ENCODE peak calls at places on chromosomes 12 and 14, in five cellular contexts. D is hepatocyte, C is H9, H is PC-3, M is A549. F is an unnamed sample. For H3K9me3, the result is how much of the 10 kb centered on the place peaks cover.

GRCh38 chr12:561908-562593 is 101.2 kb downstream of the NINJ2 start:
- DNase-seq in D (no peak), C (no peak), H (no peak), M (no peak), F (no peak)

GRCh38 chr14:39122330-39123138 is 8.4 kb downstream of the GEMIN2 start:
- DNase-seq in D (no peak), C (no peak), H (no peak), M (no peak), F (no peak)

GRCh38 chr12:114396153-114396868 is 9.6 kb downstream of the TBX5 start:
- DNase-seq in D (no peak), C (no peak), H (no peak), M (no peak), F (no peak)

GRCh38 chr14:70812124-70812818 is 3.0 kb upstream of the MAP3K9 start:
- DNase-seq in D (no peak), C (no peak), H (peak), M (no peak), F (no peak)

GRCh38 chr14:96424104-96424989 is 32.4 kb downstream of the AK7 start:
- DNase-seq in D (peak), C (no peak), H (peak), M (peak), F (peak)

GRCh38 chr14:44135972-44136371 is 371.1 kb downstream of the FSCB start:
- DNase-seq in D (no peak), C (no peak), H (no peak), M (no peak), F (no peak)

GRCh38 chr12:50057000-50057841 is at the start of gene ASIC1:
- DNase-seq in D (peak), C (peak), H (peak), M (peak), F (peak)

GRCh38 chr12:31620311-31620710 is 29.4 kb upstream of the DENND5B start:
- DNase-seq in D (peak), C (no peak), H (no peak), M (peak), F (peak)

GRCh38 chr14:54894995-54895394 is 7.6 kb downstream of the GCH1 start:
- DNase-seq in D (no peak), C (no peak), H (peak), M (no peak), F (no peak)

GRCh38 chr12:72995616-72996015 is 723.4 kb downstream of the TRHDE start:
- DNase-seq in D (no peak), C (no peak), H (no peak), M (no peak), F (no peak)

GRCh38 chr12:109230193-109230592 is 78.9 kb downstream of the FOXN4 start:
- DNase-seq in D (no peak), C (no peak), H (no peak), M (no peak), F (no peak)

GRCh38 chr12:53737951-53738833 is 10.9 kb upstream of the CALCOCO1 start:
- DNase-seq in D (peak), C (peak), H (no peak), M (no peak), F (no peak)

GRCh38 chr12:64506955-64507354 is 55.0 kb downstream of the TBK1 start:
- DNase-seq in D (no peak), C (no peak), H (no peak), M (no peak), F (no peak)

GRCh38 chr12:111685322-111685810 is 390 bp downstream of the BRAP start:
- DNase-seq in D (peak), C (no peak), H (peak), M (no peak), F (peak)

GRCh38 chr12:69648476-69648875 is 37.8 kb upstream of the LRRC10 start:
- DNase-seq in D (peak), C (no peak), H (peak), M (no peak), F (peak)

GRCh38 chr14:103071544-103072251 is 12.3 kb upstream of the LBHD2 start:
- DNase-seq in D (no peak), C (no peak), H (peak), M (no peak), F (no peak)

GRCh38 chr12:118055144-118055557 is 5.8 kb downstream of the WSB2 start:
- DNase-seq in D (peak), C (peak), H (peak), M (peak), F (no peak)

GRCh38 chr14:79734151-79734550 is 477.2 kb downstream of the DIO2 start:
- DNase-seq in D (no peak), C (no peak), H (no peak), M (no peak), F (no peak)

GRCh38 chr14:44657688-44658388 is 150.8 kb upstream of the FSCB start:
- DNase-seq in D (peak), C (no peak), H (peak), M (no peak), F (peak)

GRCh38 chr12:95653761-95654546 is 102.7 kb upstream of the USP44 start:
- DNase-seq in D (peak), C (no peak), H (peak), M (peak), F (peak)

GRCh38 chr14:37253905-37254304 is 56.2 kb downstream of the MIPOL1 start:
- DNase-seq in D (no peak), C (no peak), H (peak), M (no peak), F (peak)

GRCh38 chr14:61475316-61475715 is 153.9 kb downstream of the PRKCH start:
- DNase-seq in D (peak), C (no peak), H (peak), M (peak), F (peak)

GRCh38 chr12:123713398-123714301 is 1.5 kb downstream of the ATP6V0A2 start:
- DNase-seq in D (peak), C (no peak), H (peak), M (no peak), F (peak)

GRCh38 chr14:65703996-65704395 is 291.5 kb downstream of the FUT8 start:
- DNase-seq in D (no peak), C (no peak), H (no peak), M (no peak), F (no peak)

GRCh38 chr14:105862581-105863239 is 336.3 kb downstream of the TMEM121 start:
- DNase-seq in D (no peak), C (no peak), H (no peak), M (no peak), F (no peak)

GRCh38 chr12:6444704-6445688 is at the start of gene CD27:
- DNase-seq in D (no peak), C (no peak), H (no peak), M (no peak), F (no peak)

GRCh38 chr12:93780115-93780641 is 103.0 kb downstream of the CRADD start:
- DNase-seq in D (no peak), C (no peak), H (no peak), M (no peak), F (no peak)

GRCh38 chr12:56029666-56030293 is 8.9 kb downstream of the IKZF4 start:
- DNase-seq in D (peak), C (peak), H (peak), M (peak), F (no peak)

GRCh38 chr12:32390572-32391219 is 8.7 kb upstream of the FGD4 start:
- DNase-seq in D (no peak), C (no peak), H (no peak), M (no peak), F (no peak)

GRCh38 chr14:53032161-53032803 is 81.4 kb upstream of the FERMT2 start:
- DNase-seq in D (no peak), C (no peak), H (peak), M (no peak), F (peak)

GRCh38 chr12:3252416-3252815 is 175.2 kb downstream of the TSPAN9 start:
- DNase-seq in D (peak), C (no peak), H (no peak), M (no peak), F (no peak)

GRCh38 chr12:107349008-107349747 is 255.8 kb upstream of the CRY1 start:
- DNase-seq in D (peak), C (no peak), H (peak), M (peak), F (peak)

GRCh38 chr12:4148418-4149056 is 125.0 kb upstream of the CCND2 start:
- DNase-seq in D (no peak), C (no peak), H (no peak), M (no peak), F (peak)

GRCh38 chr12:105960319-105961076 is 178.3 kb downstream of the NUAK1 start:
- DNase-seq in D (peak), C (no peak), H (peak), M (no peak), F (peak)

GRCh38 chr12:132401982-132402381 is 72.6 kb upstream of the GALNT9 start:
- DNase-seq in D (no peak), C (no peak), H (no peak), M (no peak), F (no peak)

GRCh38 chr14:95609398-95609990 is 74.6 kb downstream of the GLRX5 start:
- DNase-seq in D (peak), C (peak), H (peak), M (no peak), F (peak)

GRCh38 chr14:61564623-61565091 is 130.7 kb upstream of the HIF1A start:
- DNase-seq in D (peak), C (no peak), H (peak), M (peak), F (peak)

GRCh38 chr12:4849024-4849594 is 60.6 kb upstream of the KCNA1 start:
- DNase-seq in D (peak), C (peak), H (peak), M (peak), F (peak)

GRCh38 chr14:30194769-30195168 is 267.1 kb upstream of the PRKD1 start:
- DNase-seq in D (no peak), C (no peak), H (peak), M (no peak), F (peak)

GRCh38 chr14:30193056-30193455 is 265.4 kb upstream of the PRKD1 start:
- DNase-seq in D (no peak), C (no peak), H (no peak), M (no peak), F (no peak)

GRCh38 chr14:30191639-30192279 is 264.1 kb upstream of the PRKD1 start:
- DNase-seq in D (no peak), C (no peak), H (no peak), M (no peak), F (no peak)

GRCh38 chr14:30195946-30196345 is 268.3 kb upstream of the PRKD1 start:
- DNase-seq in D (no peak), C (no peak), H (no peak), M (no peak), F (no peak)

GRCh38 chr14:30193791-30194407 is 266.3 kb upstream of the PRKD1 start:
- DNase-seq in D (no peak), C (no peak), H (peak), M (no peak), F (peak)
- H3K9me3 ChIP-seq in D (under half), C (under half), H (under half), M (under half), F (under half)

DNA sequence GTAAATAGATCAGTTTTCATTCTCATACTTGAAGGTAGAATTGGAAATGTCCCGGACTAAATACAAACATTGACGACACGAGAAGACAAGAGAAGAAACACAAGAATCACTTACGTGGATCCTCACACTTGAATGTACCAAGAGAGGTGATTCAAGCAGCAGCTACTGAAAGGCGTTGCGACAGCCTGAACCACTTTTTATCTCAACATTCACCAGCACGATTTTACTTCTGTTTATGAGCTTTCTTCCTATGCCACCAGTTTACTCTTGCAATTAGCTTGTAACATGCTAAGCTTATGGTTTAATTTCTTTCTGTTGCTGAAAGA is 3.5 kb upstream of the FZD10 start:
- DNase-seq in D (no peak), C (no peak), H (no peak), M (no peak), F (no peak)
- H3K4me2 ChIP-seq in D (no peak), C (no peak), H (no peak), M (no peak), F (no peak)

GRCh38 chr12:34368079-34368478 is 345.8 kb downstream of the ALG10 start:
- DNase-seq in D (no peak), C (no peak), H (no peak), M (no peak), F (no peak)
- H3K9me3 ChIP-seq in D (under half), C (half or more), H (under half), M (under half), F (half or more)

DNA sequence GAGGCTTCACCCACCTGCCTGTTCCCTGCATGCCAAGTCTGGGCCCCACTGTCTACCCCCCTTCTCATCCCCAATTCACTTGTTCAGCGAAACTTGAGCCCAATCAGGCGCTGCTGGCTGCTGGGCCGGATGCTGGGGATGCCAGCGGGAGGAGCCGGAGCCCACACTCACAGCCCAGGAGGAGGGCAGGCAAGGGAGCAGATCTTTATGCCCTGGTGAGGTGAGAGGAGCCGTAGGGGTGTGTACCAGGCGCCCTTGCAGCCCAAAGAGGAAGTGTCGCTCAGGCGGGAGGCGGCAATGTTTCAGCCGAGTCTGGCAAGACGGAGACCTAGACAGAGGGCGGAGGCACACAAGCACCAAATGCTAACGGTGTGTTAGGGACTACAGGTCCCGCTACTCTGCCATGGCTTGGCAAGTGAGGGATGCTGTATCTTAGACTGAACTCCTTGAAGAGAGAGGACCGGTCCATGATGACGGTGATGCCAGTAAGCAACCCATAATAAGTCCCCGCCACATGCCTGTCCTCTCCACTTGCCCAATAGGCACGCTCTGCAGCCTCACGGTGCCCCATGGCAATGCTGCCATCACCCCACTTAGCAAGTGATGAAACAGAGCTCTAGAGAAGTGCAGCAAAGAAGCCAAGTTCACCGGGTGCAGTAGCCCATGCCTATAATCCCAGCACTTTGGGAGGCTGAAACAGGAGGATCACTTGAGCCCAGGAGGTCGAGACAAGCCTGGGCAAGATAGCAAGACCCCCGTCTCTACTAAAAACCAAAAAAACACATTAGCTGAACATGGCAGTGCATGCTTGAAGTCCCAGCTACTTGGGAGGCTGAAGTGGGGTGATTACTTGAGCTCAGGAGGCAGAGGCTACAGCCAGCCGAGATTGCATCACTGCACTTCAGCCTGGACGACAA is 41.6 kb downstream of the LRRC74A start:
- DNase-seq in D (no peak), C (no peak), H (no peak), M (no peak), F (no peak)
- H3K4me2 ChIP-seq in D (no peak), C (no peak), H (no peak), M (no peak), F (no peak)

GRCh38 chr12:28369483-28369882 is 179.2 kb downstream of the CCDC91 start:
- DNase-seq in D (no peak), C (no peak), H (no peak), M (no peak), F (no peak)
- H3K9me3 ChIP-seq in D (under half), C (under half), H (under half), M (under half), F (under half)

DNA sequence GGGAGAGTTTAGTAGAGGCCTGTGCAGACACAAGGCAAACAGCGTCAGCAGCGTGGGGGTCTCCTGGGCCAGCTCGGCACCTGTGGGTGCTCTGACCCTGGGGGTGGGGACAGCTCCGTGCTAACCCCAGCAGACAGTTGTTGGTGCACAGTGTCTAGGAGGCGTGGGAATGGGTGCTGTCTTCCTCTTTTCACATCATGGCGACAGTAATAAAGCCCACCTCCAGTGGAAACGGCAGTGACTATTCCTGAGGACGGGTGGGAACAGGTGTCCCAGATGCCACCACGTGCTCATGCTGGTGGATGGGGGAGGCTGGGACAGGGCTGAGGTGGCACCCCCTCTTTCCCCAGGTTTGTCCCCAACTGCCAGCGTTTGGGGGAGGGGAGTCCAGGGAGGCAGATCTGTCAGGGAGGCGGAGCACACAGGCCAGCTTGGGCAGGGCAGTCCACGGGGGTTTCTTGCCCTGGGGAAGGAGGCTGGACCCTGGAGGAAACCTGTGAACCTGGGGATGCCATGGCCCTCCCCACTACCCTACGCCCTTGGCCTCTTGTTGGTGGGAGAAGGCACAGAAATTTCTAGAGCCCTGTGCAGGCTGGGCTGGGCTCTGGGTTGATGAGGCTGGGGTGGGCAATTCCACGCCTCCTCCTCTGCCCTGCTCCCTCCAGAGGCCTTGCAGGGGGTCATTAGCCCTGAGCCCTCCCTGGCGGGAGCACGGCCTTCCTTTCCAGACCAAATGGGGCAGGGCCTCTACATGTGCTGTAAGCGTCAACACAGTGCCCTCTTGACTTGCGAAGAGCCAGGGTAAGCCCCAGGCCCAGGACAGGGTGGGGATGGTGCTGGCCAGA is 3.8 kb downstream of the ZBTB42 start:
- DNase-seq in D (no peak), C (no peak), H (no peak), M (no peak), F (no peak)
- H3K4me2 ChIP-seq in D (no peak), C (no peak), H (no peak), M (peak), F (no peak)

DNA sequence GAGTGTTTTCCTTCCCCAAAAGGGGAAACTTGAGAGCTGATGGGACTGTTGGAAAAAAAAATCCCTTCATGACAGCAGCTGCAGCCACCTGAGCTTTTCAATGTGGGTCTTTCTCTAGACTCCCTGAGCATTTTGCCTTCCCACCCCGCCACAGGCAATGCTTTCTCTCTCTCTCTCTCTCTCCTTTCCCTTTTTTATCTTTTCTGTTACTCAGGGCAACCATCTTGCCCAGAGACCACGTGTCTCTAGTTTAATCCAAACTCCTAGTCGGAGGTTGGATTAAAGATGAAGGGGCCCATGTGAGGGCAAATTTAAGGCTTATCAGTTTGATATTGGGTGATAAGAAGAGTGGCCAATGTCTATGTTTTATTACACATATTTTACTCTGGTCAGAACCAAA is 25.9 kb upstream of the B4GALNT1 start:
- DNase-seq in D (no peak), C (no peak), H (no peak), M (no peak), F (no peak)
- H3K9me3 ChIP-seq in D (under half), C (under half), H (under half), M (under half), F (under half)

GRCh38 chr12:12776261-12776660 is 9.2 kb upstream of the APOLD1 start:
- DNase-seq in D (peak), C (no peak), H (peak), M (no peak), F (peak)
- H3K4me2 ChIP-seq in D (no peak), C (no peak), H (no peak), M (peak), F (no peak)

DNA sequence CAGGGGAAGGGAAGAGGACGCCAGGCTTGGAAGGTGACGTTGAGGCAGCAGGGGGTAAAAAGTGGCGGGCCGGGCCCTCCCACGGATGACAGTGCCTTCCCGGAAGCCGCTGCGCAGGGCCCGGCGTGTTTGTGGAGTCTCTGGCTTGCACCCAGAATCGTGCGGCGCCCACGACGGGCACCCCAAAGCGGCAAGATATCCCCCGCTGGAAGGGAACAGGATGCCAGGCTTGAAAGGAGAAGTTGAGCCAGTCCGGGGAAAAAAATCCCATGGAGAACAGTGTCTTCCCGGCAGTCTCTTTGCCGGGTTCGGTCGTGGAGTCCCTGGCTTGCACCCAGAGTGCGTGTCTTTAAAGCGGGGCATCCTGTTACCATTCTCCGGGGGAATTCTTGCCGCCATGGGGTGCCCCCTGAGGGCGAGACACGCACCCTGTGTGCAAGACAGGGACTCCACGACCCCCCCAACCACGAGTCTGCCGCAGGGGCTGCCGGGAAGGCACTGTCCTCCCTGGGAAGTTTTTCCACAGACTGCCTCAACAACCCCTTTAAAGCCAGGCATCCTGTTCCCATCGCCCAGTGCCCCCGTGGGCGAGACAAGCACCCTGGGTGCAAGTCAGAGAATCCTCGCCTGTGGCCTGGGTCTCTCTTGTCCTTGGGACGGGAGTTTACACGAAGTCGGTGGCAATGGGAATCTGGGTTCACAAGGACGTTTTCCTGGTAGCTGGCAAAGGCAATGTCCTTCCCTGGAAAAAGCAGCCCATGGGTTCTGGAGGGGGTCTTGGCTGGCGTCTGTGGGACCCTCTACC is 156.1 kb upstream of the ALG10B start:
- DNase-seq in D (no peak), C (no peak), H (no peak), M (no peak), F (no peak)
- H3K9me3 ChIP-seq in D (under half), C (half or more), H (under half), M (under half), F (under half)

F was measured in mammary epithelial cell.